ENCODE peak calls at places on chromosomes 12 and 14, in five cellular contexts. D, U, I, A and K are unnamed samples.

GRCh38 chr12:128940974-128941373 is 87.7 kb downstream of the GLT1D1 start:
- DNase-seq in D (no peak), U (no peak), I (no peak), A (no peak), K (no peak)

GRCh38 chr12:11718768-11719253 is 69.3 kb downstream of the ETV6 start:
- DNase-seq in D (no peak), U (peak), I (no peak), A (no peak), K (no peak)

GRCh38 chr12:11805680-11806079 is 156.2 kb downstream of the ETV6 start:
- DNase-seq in D (no peak), U (no peak), I (no peak), A (no peak), K (peak)

GRCh38 chr14:95319312-95320075 is at the start of gene CLMN:
- DNase-seq in D (no peak), U (no peak), I (no peak), A (peak), K (peak)

GRCh38 chr12:12913626-12914388 is 22.4 kb downstream of the GPRC5A start:
- DNase-seq in D (no peak), U (no peak), I (no peak), A (no peak), K (no peak)

GRCh38 chr12:115464008-115464672 is 780.2 kb upstream of the TBX3 start:
- DNase-seq in D (no peak), U (no peak), I (no peak), A (no peak), K (no peak)

GRCh38 chr12:132886529-132887477 is 602 bp downstream of the CHFR start:
- DNase-seq in D (no peak), U (no peak), I (no peak), A (no peak), K (no peak)

GRCh38 chr12:6850796-6851152 is 312 bp downstream of the CDCA3 start:
- DNase-seq in D (no peak), U (no peak), I (no peak), A (no peak), K (no peak)

GRCh38 chr12:54349658-54350057 is 14.6 kb downstream of the GPR84 start:
- DNase-seq in D (no peak), U (no peak), I (no peak), A (no peak), K (no peak)

GRCh38 chr14:50947446-50947845 is 3.2 kb upstream of the PYGL start:
- DNase-seq in D (no peak), U (peak), I (no peak), A (no peak), K (peak)

GRCh38 chr14:77123381-77124344 is 17.9 kb downstream of the ZDHHC22 start:
- DNase-seq in D (no peak), U (peak), I (no peak), A (peak), K (no peak)

GRCh38 chr12:113190761-113191160 is 5.2 kb downstream of the RITA1 start:
- DNase-seq in D (no peak), U (peak), I (no peak), A (no peak), K (no peak)

GRCh38 chr14:35506461-35506860 is 27.5 kb upstream of the INSM2 start:
- DNase-seq in D (no peak), U (no peak), I (no peak), A (no peak), K (no peak)

GRCh38 chr12:111304642-111305071 is 64.2 kb downstream of the PHETA1 start:
- DNase-seq in D (no peak), U (no peak), I (no peak), A (no peak), K (no peak)

GRCh38 chr14:54625158-54625557 is 58.2 kb downstream of the SAMD4A start:
- DNase-seq in D (no peak), U (no peak), I (no peak), A (no peak), K (peak)

GRCh38 chr14:50139192-50139591 is 22.8 kb upstream of the VCPKMT start:
- DNase-seq in D (no peak), U (no peak), I (no peak), A (no peak), K (no peak)

GRCh38 chr14:71165650-71166049 is 258.4 kb downstream of the PCNX1 start:
- DNase-seq in D (no peak), U (no peak), I (no peak), A (no peak), K (no peak)

GRCh38 chr12:96516472-96517417 is 27.4 kb downstream of the CFAP54 start:
- DNase-seq in D (peak), U (peak), I (no peak), A (peak), K (peak)

GRCh38 chr14:75497701-75498100 is 24.6 kb upstream of the BATF start:
- DNase-seq in D (no peak), U (no peak), I (no peak), A (no peak), K (no peak)

GRCh38 chr14:81164167-81164774 is 56.5 kb downstream of the GTF2A1 start:
- DNase-seq in D (peak), U (peak), I (no peak), A (peak), K (peak)

GRCh38 chr12:9856154-9856553 is 13.0 kb downstream of the CLEC2B start:
- DNase-seq in D (no peak), U (no peak), I (no peak), A (no peak), K (no peak)

GRCh38 chr12:13248956-13249355 is 52.4 kb downstream of the EMP1 start:
- DNase-seq in D (no peak), U (no peak), I (no peak), A (no peak), K (no peak)

GRCh38 chr14:60510254-60510975 is 1.5 kb downstream of the SIX6 start:
- DNase-seq in D (no peak), U (no peak), I (no peak), A (no peak), K (no peak)

GRCh38 chr12:52241205-52241842 is 8.3 kb downstream of the KRT7 start:
- DNase-seq in D (no peak), U (no peak), I (no peak), A (no peak), K (no peak)

GRCh38 chr12:124753993-124754392 is 109.7 kb downstream of the SCARB1 start:
- DNase-seq in D (no peak), U (no peak), I (no peak), A (no peak), K (no peak)

GRCh38 chr14:59482471-59483331 is 1.5 kb downstream of the L3HYPDH start:
- DNase-seq in D (peak), U (peak), I (peak), A (peak), K (no peak)

GRCh38 chr14:21268612-21269251 is 510 bp downstream of the HNRNPC start:
- DNase-seq in D (peak), U (peak), I (no peak), A (peak), K (peak)